ENCODE peak calls at places on chromosomes 6 and 20, in seven cellular contexts. T is mammary epithelial cell, X is GM10248, P is neural crest cell, L is adrenal gland, W is psoas muscle, V is endodermal cell. N is an unnamed sample.

GRCh38 chr6:14743465-14744211 is 502.2 kb upstream of the JARID2 start:
- DNase-seq in W (peak), L (peak), P (no peak), V (peak), T (peak), X (no peak), N (no peak)

GRCh38 chr6:120355822-120356221 is 978.5 kb downstream of the TBC1D32 start:
- DNase-seq in W (no peak), V (no peak), P (no peak), X (no peak), L (peak), T (peak), N (no peak)

GRCh38 chr6:36685926-36686667 is 7.6 kb downstream of the CDKN1A start:
- DNase-seq in X (no peak), P (no peak), W (peak), L (no peak), V (peak), T (no peak), N (no peak)

GRCh38 chr6:64330694-64331309 is 695.2 kb downstream of the PHF3 start:
- DNase-seq in W (peak), X (no peak), T (peak), L (peak), V (peak), P (peak), N (no peak)

GRCh38 chr6:69825904-69826303 is 29.1 kb upstream of the LMBRD1 start:
- DNase-seq in W (no peak), T (no peak), P (no peak), V (no peak), L (no peak), X (no peak), N (no peak)

GRCh38 chr6:63571883-63572732 is at the start of the genes LOC128125822 and PTP4A1:
- DNase-seq in P (peak), X (peak), T (peak), L (peak), V (peak), W (peak), N (peak)

GRCh38 chr20:19913927-19914614 is 103.1 kb upstream of the NAA20 start:
- DNase-seq in X (no peak), T (peak), L (no peak), P (no peak), V (no peak), W (no peak), N (no peak)

GRCh38 chr20:15895560-15896084 is 677.6 kb downstream of the KIF16B start:
- DNase-seq in T (peak), X (peak), W (no peak), L (no peak), V (no peak), P (no peak), N (no peak)

DNA sequence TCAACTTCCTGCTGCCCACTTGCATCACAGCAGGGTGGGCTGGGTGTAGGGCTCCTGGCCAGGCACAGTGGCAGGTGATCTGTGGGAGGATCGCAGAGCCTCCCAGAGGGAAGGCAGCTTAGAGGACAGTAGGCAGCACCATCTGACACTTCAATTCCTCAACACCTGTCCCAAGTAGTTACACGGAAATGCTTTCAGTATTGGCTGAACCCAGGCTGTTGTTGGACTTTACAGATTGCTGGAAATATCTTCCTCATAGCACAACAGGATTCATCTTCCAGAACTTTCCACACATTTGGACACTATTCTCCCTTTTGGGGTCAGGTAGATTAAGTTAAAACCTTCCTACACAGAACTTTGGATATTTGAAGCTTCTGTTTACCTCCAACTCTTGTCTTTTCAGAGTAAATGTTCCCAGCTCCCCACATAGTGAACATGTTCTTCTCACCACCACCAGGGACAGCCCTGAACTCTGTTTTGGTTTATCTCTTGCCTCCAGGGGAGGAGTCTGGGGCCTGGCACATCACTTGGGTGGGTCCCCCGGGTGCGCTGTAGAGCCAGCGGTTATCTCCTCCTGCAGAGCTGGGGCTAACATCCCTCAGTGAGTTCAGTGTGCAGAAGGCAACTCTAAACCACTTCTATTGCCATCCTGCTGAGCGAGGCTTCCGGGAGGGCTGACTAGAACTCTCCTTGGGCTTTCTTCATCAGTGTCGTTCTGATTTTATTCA is 3.5 kb upstream of the SLC22A2 start:
- DNase-seq in L (no peak), T (no peak), P (no peak), W (no peak), X (no peak), V (peak), N (no peak)
- TF ChIP-seq CTCF in L (no peak), T (peak), P (peak), W (no peak), X (no peak), V (peak), N (no peak)

GRCh38 chr6:160678230-160678629 is 14.2 kb upstream of the LPA start:
- DNase-seq in V (no peak), X (no peak), P (no peak), L (no peak), W (no peak), T (peak), N (no peak)

GRCh38 chr6:160678744-160679401 is 14.8 kb upstream of the LPA start:
- DNase-seq in L (no peak), V (peak), P (peak), T (no peak), W (no peak), X (no peak), N (no peak)

GRCh38 chr6:160679402-160679769 is 15.3 kb upstream of the LPA start:
- DNase-seq in L (peak), T (no peak), V (peak), X (no peak), P (peak), W (no peak), N (no peak)
- TF ChIP-seq CTCF in L (peak), T (no peak), V (peak), X (no peak), P (peak), W (no peak), N (no peak)

DNA sequence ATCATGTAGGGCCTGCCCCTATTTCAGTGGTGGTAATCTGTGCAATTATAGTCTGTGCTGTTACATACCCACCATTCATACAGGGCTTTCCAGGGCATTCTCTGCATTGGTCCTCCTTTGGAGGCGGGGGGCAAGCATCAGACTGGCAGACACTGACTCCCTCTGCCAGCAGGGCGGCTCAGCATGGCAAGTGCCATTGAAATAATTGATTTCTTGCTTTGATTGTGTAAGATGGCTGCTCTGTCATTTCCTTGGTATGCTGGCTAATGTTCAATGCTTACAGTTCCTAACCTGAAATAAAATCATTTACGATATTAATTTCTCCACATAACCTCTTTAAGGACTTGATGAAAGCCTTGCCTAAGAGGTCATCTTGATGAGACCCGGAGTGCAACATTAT is 387.1 kb downstream of the CDH4 start:
- DNase-seq in L (no peak), P (no peak), X (no peak), T (peak), W (no peak), V (no peak), N (no peak)
- TF ChIP-seq CTCF in L (no peak), P (no peak), X (no peak), T (peak), W (no peak), V (no peak), N (no peak)

GRCh38 chr20:56843817-56844216 is 214.7 kb downstream of the TFAP2C start:
- DNase-seq in T (no peak), L (no peak), P (no peak), W (no peak), X (no peak), V (peak), N (no peak)
- TF ChIP-seq CTCF in T (peak), L (no peak), P (peak), W (no peak), X (no peak), V (peak), N (no peak)

DNA sequence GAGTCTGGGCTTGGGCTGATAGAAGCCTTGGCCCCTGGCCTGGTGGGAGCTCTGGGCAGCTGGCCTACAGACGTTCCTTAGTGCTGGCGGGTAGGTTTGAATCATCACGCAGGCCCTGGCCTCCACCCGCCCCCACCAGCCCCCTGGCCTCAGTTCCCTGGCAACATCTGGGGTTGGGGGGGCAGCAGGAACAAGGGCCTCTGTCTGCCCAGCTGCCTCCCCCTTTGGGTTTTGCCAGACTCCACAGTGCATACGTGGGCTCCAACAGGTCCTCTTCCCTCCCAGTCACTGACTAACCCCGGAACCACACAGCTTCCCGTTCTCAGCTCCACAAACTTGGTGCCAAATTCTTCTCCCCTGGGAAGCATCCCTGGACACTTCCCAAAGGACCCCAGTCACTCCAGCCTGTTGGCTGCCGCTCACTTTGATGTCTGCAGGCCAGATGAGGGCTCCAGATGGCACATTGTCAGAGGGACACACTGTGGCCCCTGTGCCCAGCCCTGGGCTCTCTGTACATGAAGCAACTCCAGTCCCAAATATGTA is 957 bp upstream of the VEGFA start:
- DNase-seq in P (no peak), W (peak), V (no peak), L (peak), T (no peak), X (no peak), N (no peak)
- TF ChIP-seq CTCF in P (no peak), W (no peak), V (no peak), L (no peak), T (no peak), X (no peak), N (no peak)